ENCODE peak calls at places on chromosome 11, in four cellular contexts. One of them, this sample, is unnamed. For H3K9me3, the result is how much of the 10 kb centered on the place peaks cover.

GRCh38 chr11:133134561-133135173 is 397.6 kb downstream of the OPCML start:
- DNase-seq in kidney: no peak
- DNase-seq in mucosa of descending colon: peak
- DNase-seq in K562: peak
- DNase-seq in this sample: peak

GRCh38 chr11:67370351-67371076 is 2.9 kb downstream of the CLCF1 start:
- DNase-seq in mucosa of descending colon: no peak
- DNase-seq in K562: no peak
- DNase-seq in kidney: no peak
- DNase-seq in this sample: no peak

GRCh38 chr11:9120659-9121350 is 29.4 kb upstream of the SCUBE2 start:
- DNase-seq in K562: peak
- DNase-seq in kidney: no peak
- DNase-seq in mucosa of descending colon: no peak
- DNase-seq in this sample: peak

GRCh38 chr11:824942-825341 is 2.8 kb upstream of the CRACR2B start:
- DNase-seq in mucosa of descending colon: no peak
- DNase-seq in K562: no peak
- DNase-seq in kidney: no peak
- DNase-seq in this sample: no peak

GRCh38 chr11:43541993-43542392 is 138.5 kb upstream of the HSD17B12 start:
- DNase-seq in K562: no peak
- DNase-seq in kidney: no peak
- DNase-seq in mucosa of descending colon: no peak
- DNase-seq in this sample: no peak

GRCh38 chr11:35811783-35812182 is 132.1 kb upstream of the LDLRAD3 start:
- DNase-seq in kidney: no peak
- DNase-seq in K562: no peak
- DNase-seq in mucosa of descending colon: no peak
- DNase-seq in this sample: peak

GRCh38 chr11:123238297-123238696 is 43.2 kb upstream of the CLMP start:
- DNase-seq in K562: no peak
- DNase-seq in mucosa of descending colon: no peak
- DNase-seq in kidney: no peak
- DNase-seq in this sample: no peak

GRCh38 chr11:74019860-74020259 is 11.0 kb upstream of the UCP3 start:
- DNase-seq in K562: no peak
- DNase-seq in mucosa of descending colon: no peak
- DNase-seq in kidney: no peak
- DNase-seq in this sample: no peak

GRCh38 chr11:34413263-34413662 is 25.5 kb upstream of the CAT start:
- DNase-seq in kidney: no peak
- DNase-seq in mucosa of descending colon: no peak
- DNase-seq in K562: no peak
- DNase-seq in this sample: no peak

GRCh38 chr11:87917111-87917510 is 258.1 kb downstream of the RAB38 start:
- DNase-seq in kidney: no peak
- DNase-seq in K562: no peak
- DNase-seq in mucosa of descending colon: no peak
- DNase-seq in this sample: no peak
- H3K9me3 ChIP-seq in kidney: under half
- H3K9me3 ChIP-seq in K562: under half
- H3K9me3 ChIP-seq in mucosa of descending colon: under half
- H3K9me3 ChIP-seq in this sample: under half

GRCh38 chr11:111148116-111148515 is 97.4 kb upstream of the POU2AF2 start:
- DNase-seq in K562: no peak
- DNase-seq in kidney: no peak
- DNase-seq in mucosa of descending colon: no peak
- DNase-seq in this sample: no peak
- H3K9me3 ChIP-seq in K562: under half
- H3K9me3 ChIP-seq in kidney: under half
- H3K9me3 ChIP-seq in mucosa of descending colon: under half
- H3K9me3 ChIP-seq in this sample: under half

GRCh38 chr11:65588199-65589054 is 7.2 kb downstream of the KCNK7 start:
- DNase-seq in K562: peak
- DNase-seq in mucosa of descending colon: peak
- DNase-seq in kidney: peak
- DNase-seq in this sample: peak

GRCh38 chr11:65585396-65586246 is 9.8 kb downstream of the EHBP1L1 start:
- DNase-seq in mucosa of descending colon: no peak
- DNase-seq in kidney: no peak
- DNase-seq in K562: no peak
- DNase-seq in this sample: peak

GRCh38 chr11:65586247-65586630 is 9.4 kb downstream of the KCNK7 start:
- DNase-seq in mucosa of descending colon: no peak
- DNase-seq in K562: no peak
- DNase-seq in kidney: no peak
- DNase-seq in this sample: no peak

GRCh38 chr11:65584723-65585171 is 8.9 kb downstream of the EHBP1L1 start:
- DNase-seq in mucosa of descending colon: no peak
- DNase-seq in kidney: peak
- DNase-seq in K562: peak
- DNase-seq in this sample: no peak

DNA sequence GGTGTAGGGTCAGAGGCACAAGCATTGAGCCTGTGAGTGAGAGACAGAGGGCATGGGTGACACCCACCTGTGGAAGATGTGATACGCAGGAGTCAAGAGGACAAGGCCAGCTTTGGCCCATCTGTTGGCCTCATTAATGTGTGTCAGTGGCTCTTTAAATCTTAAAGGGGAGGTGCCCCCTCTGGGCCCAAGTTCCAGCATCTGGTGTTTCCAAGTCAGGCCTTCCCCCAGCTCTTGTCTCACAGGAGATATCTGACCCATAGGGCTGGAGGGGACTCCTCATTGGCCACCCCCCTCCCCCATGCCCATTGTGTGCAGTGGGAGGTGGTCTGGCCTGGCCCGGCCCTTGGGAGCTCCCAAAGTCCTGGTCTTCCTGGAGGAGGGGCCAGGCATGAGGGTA is 8.9 kb downstream of the KCNK7 start:
- DNase-seq in kidney: no peak
- DNase-seq in mucosa of descending colon: no peak
- DNase-seq in K562: no peak
- DNase-seq in this sample: no peak
- H3K9me3 ChIP-seq in kidney: under half
- H3K9me3 ChIP-seq in mucosa of descending colon: under half
- H3K9me3 ChIP-seq in K562: under half
- H3K9me3 ChIP-seq in this sample: under half

DNA sequence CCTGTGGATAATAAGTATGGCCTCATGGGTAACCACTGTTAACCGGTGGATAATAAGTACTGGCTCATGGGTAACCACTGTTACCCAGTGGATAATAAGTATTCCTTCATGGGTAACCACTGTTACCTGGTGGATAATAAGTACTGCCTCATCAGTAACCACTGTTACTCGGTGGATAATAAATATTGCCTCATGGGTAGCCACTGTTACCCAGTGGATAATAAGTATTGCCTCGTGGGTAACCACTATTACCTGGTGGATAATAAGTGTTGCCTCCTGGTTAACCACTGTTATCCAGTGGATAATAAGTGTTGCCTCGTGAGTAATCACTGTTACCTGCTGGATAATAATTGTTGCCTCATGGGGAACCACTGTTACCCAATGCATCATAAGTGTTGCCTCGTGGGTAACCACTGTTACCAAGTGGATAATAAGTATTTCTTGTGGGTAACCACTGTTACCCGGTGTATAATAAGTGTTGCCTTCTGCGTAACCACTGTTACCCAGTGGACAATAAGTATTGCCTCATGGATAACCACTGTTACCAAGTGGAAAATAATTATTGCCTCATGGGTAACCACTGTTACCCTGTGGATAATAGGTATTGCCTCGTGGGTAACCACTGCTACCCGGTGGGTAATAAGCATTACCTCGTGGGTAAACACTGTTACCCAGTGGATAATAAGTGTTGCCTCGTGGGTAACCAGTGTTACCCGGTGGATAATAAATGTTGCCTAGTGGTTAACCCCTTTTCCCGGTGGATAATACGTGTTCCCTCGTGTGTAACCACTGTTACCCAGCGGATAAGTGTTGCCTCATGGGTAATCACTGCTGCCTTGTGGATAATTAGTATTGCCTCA is 26.6 kb upstream of the NXPE4 start:
- DNase-seq in mucosa of descending colon: no peak
- DNase-seq in kidney: no peak
- DNase-seq in K562: no peak
- DNase-seq in this sample: no peak
- H3K9me3 ChIP-seq in mucosa of descending colon: under half
- H3K9me3 ChIP-seq in kidney: under half
- H3K9me3 ChIP-seq in K562: under half
- H3K9me3 ChIP-seq in this sample: under half

GRCh38 chr11:103295704-103296103 is 186.5 kb downstream of the DYNC2H1 start:
- DNase-seq in K562: no peak
- DNase-seq in mucosa of descending colon: no peak
- DNase-seq in kidney: no peak
- DNase-seq in this sample: no peak
- H3K9me3 ChIP-seq in K562: under half
- H3K9me3 ChIP-seq in mucosa of descending colon: under half
- H3K9me3 ChIP-seq in kidney: under half
- H3K9me3 ChIP-seq in this sample: under half

GRCh38 chr11:2652362-2652761 is 47.4 kb downstream of the KCNQ1OT1 start:
- DNase-seq in mucosa of descending colon: no peak
- DNase-seq in kidney: peak
- DNase-seq in K562: no peak
- DNase-seq in this sample: no peak

GRCh38 chr11:2651826-2652237 is 48.0 kb downstream of the KCNQ1OT1 start:
- DNase-seq in kidney: peak
- DNase-seq in K562: peak
- DNase-seq in mucosa of descending colon: no peak
- DNase-seq in this sample: no peak

GRCh38 chr11:2651054-2651617 is 48.7 kb downstream of the KCNQ1OT1 start:
- DNase-seq in mucosa of descending colon: no peak
- DNase-seq in kidney: no peak
- DNase-seq in K562: no peak
- DNase-seq in this sample: no peak

GRCh38 chr11:2653930-2654739 is 45.7 kb downstream of the KCNQ1OT1 start:
- DNase-seq in mucosa of descending colon: no peak
- DNase-seq in kidney: peak
- DNase-seq in K562: peak
- DNase-seq in this sample: no peak

DNA sequence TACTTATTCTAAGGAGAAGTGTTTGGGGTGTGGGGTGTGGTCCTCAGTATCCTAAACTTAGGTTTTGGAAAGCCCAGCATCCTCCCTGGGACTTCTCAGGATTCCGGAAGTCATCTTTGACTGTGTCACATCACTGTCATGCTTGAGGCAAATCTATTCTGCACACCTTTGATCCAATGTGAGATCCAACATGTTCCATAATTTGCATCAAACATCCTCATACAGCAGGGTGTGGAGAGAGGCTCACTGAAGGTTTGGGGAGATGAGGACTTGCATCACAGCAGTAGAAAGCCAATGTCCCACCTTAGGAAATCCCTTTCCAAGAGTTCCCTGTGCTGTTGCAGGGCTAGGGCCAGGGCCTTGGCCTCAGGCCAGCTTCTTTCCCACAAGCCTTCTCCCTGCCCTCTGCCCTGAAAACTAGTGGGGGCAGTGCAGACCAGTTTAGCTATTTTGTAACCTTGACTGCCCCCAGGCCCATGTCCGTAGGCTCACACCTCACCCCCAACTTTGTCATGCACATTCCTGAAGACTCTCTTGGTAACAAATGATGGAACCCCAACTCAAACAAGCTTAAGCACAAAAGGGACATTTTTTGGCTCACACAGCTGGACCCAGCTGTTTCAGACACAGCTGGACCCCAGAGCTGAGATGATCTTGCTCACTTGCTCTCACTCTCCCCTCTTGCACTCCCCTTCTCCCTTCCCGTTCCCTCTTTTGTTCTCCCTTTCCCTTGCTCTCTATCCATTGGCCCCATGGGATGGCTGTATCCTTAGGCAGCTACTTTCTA is 46.7 kb downstream of the KCNQ1OT1 start:
- DNase-seq in kidney: no peak
- DNase-seq in mucosa of descending colon: no peak
- DNase-seq in K562: no peak
- DNase-seq in this sample: no peak
- H3K9me3 ChIP-seq in kidney: half or more
- H3K9me3 ChIP-seq in mucosa of descending colon: under half
- H3K9me3 ChIP-seq in K562: under half
- H3K9me3 ChIP-seq in this sample: under half

GRCh38 chr11:114616516-114616915 is 20.9 kb upstream of the NXPE4 start:
- DNase-seq in K562: no peak
- DNase-seq in mucosa of descending colon: peak
- DNase-seq in kidney: no peak
- DNase-seq in this sample: no peak

GRCh38 chr11:114618139-114618538 is 22.6 kb upstream of the NXPE4 start:
- DNase-seq in kidney: no peak
- DNase-seq in K562: no peak
- DNase-seq in mucosa of descending colon: no peak
- DNase-seq in this sample: no peak

GRCh38 chr11:114614127-114614720 is 18.6 kb upstream of the NXPE4 start:
- DNase-seq in kidney: no peak
- DNase-seq in K562: no peak
- DNase-seq in mucosa of descending colon: peak
- DNase-seq in this sample: no peak

GRCh38 chr11:114617157-114618124 is 21.9 kb upstream of the NXPE4 start:
- DNase-seq in K562: no peak
- DNase-seq in mucosa of descending colon: peak
- DNase-seq in kidney: no peak
- DNase-seq in this sample: no peak

DNA sequence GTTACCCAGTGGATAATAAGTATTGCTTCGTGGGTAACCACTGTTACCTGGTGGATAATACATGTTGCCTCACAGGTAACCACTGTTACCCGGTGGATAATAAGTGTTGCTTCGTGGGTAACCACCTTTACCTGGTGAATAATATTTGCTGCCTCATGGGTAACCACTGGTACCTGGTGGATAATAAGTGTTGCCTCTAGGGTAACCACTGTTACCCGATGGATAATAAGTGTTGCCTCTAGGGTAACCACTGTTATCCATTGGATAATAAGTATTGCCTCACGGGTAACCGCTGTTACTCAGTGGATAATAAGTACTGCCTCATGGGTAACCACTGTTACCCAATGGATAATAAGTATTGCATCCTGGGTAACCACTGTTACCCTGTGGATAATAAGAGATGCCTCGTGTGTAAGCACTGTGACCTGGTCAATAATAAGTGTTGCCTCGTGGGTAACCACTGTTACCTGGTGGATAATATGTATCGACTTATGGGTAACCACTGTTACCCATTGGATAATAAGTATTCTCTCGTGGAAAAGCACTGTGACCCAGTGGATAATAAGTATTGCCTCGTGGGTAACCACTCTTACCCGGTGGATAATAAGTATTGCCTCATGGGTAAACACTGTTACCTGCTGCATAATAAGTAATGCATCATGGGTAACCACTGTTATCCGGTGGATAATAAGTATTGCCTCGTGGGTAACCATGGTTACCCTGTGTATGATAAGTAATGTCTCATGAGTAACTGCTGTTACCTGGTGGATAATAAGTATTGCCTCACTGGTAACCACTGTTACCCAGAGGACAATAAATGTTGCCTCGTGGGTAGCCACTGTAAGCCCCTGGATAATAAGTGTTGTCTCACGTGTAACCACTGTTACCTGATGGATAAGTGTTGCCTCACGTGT is 20.1 kb upstream of the NXPE4 start:
- DNase-seq in kidney: no peak
- DNase-seq in K562: no peak
- DNase-seq in mucosa of descending colon: peak
- DNase-seq in this sample: no peak
- H3K9me3 ChIP-seq in kidney: under half
- H3K9me3 ChIP-seq in K562: under half
- H3K9me3 ChIP-seq in mucosa of descending colon: under half
- H3K9me3 ChIP-seq in this sample: under half

GRCh38 chr11:55701429-55701828 is 39.4 kb downstream of the OR4C6 start:
- DNase-seq in K562: no peak
- DNase-seq in kidney: no peak
- DNase-seq in mucosa of descending colon: no peak
- DNase-seq in this sample: no peak
- H3K9me3 ChIP-seq in K562: under half
- H3K9me3 ChIP-seq in kidney: under half
- H3K9me3 ChIP-seq in mucosa of descending colon: under half
- H3K9me3 ChIP-seq in this sample: under half